ENCODE peak calls at places on chromosomes 5 and 9, in ten cellular contexts. X is CD8-positive, alpha-beta T cell; A is left ventricle myocardium inferior; R is body of pancreas; W is activated B cell treated with CpG ODN at 0.5 μM for 24 hours; S is hepatocyte; D is heart left ventricle; U is sigmoid colon; Z is fibroblast of the aortic adventitia; V is WTC11. G is an unnamed sample.

GRCh38 chr9:99356512-99356971 is 134.5 kb downstream of the SEC61B start:
- DNase-seq in S (no peak), V (no peak), W (no peak), A (peak), X (no peak), D (peak), U (peak), R (peak), Z (no peak), G (no peak)

GRCh38 chr5:132497488-132497997 is 7.0 kb upstream of the IRF1 start:
- DNase-seq in A (peak), X (no peak), S (peak), W (peak), U (peak), D (peak), Z (peak), R (peak), V (no peak), G (peak)

GRCh38 chr5:17340816-17341215 is 123.4 kb downstream of the BASP1 start:
- DNase-seq in Z (peak), D (no peak), V (no peak), W (no peak), A (no peak), U (no peak), S (no peak), X (no peak), R (no peak), G (no peak)

GRCh38 chr5:71658916-71659661 is 60.0 kb upstream of the CARTPT start:
- DNase-seq in W (no peak), R (no peak), U (no peak), A (no peak), D (no peak), V (no peak), S (no peak), X (no peak), Z (no peak), G (no peak)

GRCh38 chr5:53971096-53971495 is 339.3 kb downstream of the ARL15 start:
- DNase-seq in A (no peak), S (no peak), U (no peak), V (no peak), D (no peak), X (no peak), Z (peak), R (no peak), W (no peak), G (no peak)

GRCh38 chr5:93602261-93603149 is 19.5 kb downstream of the NR2F1 start:
- DNase-seq in U (no peak), S (no peak), R (no peak), D (no peak), X (no peak), A (no peak), Z (no peak), W (no peak), V (peak), G (no peak)

GRCh38 chr5:134549714-134550113 is 24.2 kb downstream of the JADE2 start:
- DNase-seq in V (no peak), W (peak), U (no peak), S (no peak), Z (peak), X (no peak), R (no peak), A (no peak), D (no peak), G (no peak)

GRCh38 chr9:33817327-33818166 is 587 bp downstream of the UBE2R2 start:
- DNase-seq in W (peak), R (peak), S (peak), U (peak), Z (peak), D (peak), A (peak), V (peak), X (peak), G (peak)

GRCh38 chr5:141761-142160 is 49.5 kb upstream of the LRRC14B start:
- DNase-seq in Z (no peak), V (no peak), W (no peak), A (no peak), S (no peak), D (no peak), X (no peak), R (no peak), U (no peak), G (no peak)

GRCh38 chr9:137029058-137029922 is 1.3 kb upstream of the ABCA2 start:
- DNase-seq in S (peak), V (peak), R (peak), W (peak), X (peak), D (peak), U (peak), Z (peak), A (peak), G (peak)

GRCh38 chr5:101288633-101289032 is 385.6 kb upstream of the ST8SIA4 start:
- DNase-seq in V (no peak), X (no peak), S (no peak), W (no peak), U (no peak), Z (no peak), A (no peak), D (no peak), R (no peak), G (no peak)

GRCh38 chr5:147441191-147441695 is 68.6 kb downstream of the DPYSL3 start:
- DNase-seq in A (no peak), W (no peak), R (no peak), Z (no peak), S (no peak), D (no peak), U (no peak), V (no peak), X (no peak), G (no peak)

GRCh38 chr5:76782444-76782843 is 36.4 kb upstream of the F2RL1 start:
- DNase-seq in A (no peak), V (no peak), D (no peak), U (no peak), X (no peak), S (no peak), R (no peak), W (no peak), Z (no peak), G (no peak)

GRCh38 chr9:80093695-80094094 is 521.9 kb downstream of the TLE4 start:
- DNase-seq in W (no peak), U (no peak), D (no peak), S (no peak), Z (no peak), R (no peak), X (no peak), V (no peak), A (no peak), G (no peak)

GRCh38 chr9:35844628-35845301 is 15.7 kb downstream of the TMEM8B start:
- DNase-seq in W (no peak), D (peak), S (peak), U (peak), V (no peak), R (peak), Z (peak), X (peak), A (no peak), G (no peak)

GRCh38 chr9:111148994-111149759 is 110.9 kb upstream of the LPAR1 start:
- DNase-seq in U (no peak), V (no peak), Z (peak), D (no peak), A (peak), X (no peak), W (no peak), S (no peak), R (no peak), G (no peak)

GRCh38 chr9:75170898-75171360 is 82.6 kb downstream of the OSTF1 start:
- DNase-seq in V (no peak), U (no peak), D (no peak), X (no peak), Z (peak), R (no peak), W (no peak), A (no peak), S (no peak), G (no peak)
- TF ChIP-seq CTCF in V (no peak), U (no peak), D (no peak), X (no peak), Z (no peak), R (no peak), W (no peak), A (no peak), S (no peak), G (no peak)

GRCh38 chr5:110865400-110866094 is 126.7 kb downstream of the SLC25A46 start:
- DNase-seq in R (no peak), A (no peak), S (peak), V (peak), X (no peak), W (no peak), D (no peak), Z (peak), U (no peak), G (no peak)
- TF ChIP-seq CTCF in R (peak), A (peak), S (peak), V (peak), X (no peak), W (no peak), D (no peak), Z (peak), U (no peak), G (no peak)

GRCh38 chr5:149775785-149776184 is 45.7 kb downstream of the PPARGC1B start:
- DNase-seq in R (no peak), W (no peak), A (no peak), V (no peak), D (no peak), S (peak), X (no peak), Z (no peak), U (no peak), G (no peak)
- TF ChIP-seq CTCF in R (no peak), W (no peak), A (peak), V (peak), D (no peak), S (peak), X (no peak), Z (peak), U (peak), G (no peak)

DNA sequence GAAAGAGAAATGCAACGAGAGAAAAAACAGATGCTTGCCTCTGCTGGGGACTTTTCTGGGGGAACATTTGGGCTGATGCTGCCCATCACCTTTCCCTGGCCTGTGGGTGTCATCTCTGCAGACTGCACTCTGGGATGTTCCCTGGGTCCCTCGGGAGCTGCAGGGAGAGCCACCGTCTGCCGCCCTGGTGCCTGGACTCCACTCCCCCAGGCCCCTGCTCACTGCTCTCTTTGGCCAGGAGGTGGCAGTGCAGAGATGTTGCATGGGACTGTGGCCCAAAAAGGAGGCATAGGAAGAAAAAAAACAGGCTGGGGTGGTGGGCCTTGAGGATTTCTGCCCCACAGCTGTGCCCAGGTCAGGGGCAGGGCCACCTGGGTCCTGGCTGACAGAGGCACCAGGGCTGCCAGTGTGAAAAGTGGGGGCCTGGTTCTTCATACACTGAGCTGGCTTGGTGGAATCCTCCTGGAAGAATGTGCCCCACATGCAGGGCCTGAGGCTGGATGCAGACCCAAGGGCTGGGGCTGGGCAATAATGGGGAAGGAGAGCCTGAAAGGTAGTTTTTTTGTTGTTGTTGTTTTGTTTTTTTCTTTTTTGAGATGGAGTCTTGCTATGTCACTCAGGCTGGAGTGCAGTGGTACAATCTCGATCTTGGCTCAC is 353.6 kb downstream of the SLIT3 start:
- DNase-seq in X (no peak), V (peak), S (peak), A (peak), D (peak), Z (peak), R (peak), W (no peak), U (no peak), G (no peak)
- TF ChIP-seq CTCF in X (peak), V (peak), S (peak), A (peak), D (peak), Z (peak), R (peak), W (no peak), U (peak), G (peak)

GRCh38 chr9:133950206-133950915 is 41.8 kb downstream of the VAV2 start:
- DNase-seq in W (no peak), U (no peak), Z (no peak), S (no peak), X (no peak), V (no peak), R (no peak), D (peak), A (peak), G (peak)
- TF ChIP-seq CTCF in W (no peak), U (no peak), Z (no peak), S (no peak), X (no peak), V (no peak), R (no peak), D (no peak), A (no peak), G (no peak)

DNA sequence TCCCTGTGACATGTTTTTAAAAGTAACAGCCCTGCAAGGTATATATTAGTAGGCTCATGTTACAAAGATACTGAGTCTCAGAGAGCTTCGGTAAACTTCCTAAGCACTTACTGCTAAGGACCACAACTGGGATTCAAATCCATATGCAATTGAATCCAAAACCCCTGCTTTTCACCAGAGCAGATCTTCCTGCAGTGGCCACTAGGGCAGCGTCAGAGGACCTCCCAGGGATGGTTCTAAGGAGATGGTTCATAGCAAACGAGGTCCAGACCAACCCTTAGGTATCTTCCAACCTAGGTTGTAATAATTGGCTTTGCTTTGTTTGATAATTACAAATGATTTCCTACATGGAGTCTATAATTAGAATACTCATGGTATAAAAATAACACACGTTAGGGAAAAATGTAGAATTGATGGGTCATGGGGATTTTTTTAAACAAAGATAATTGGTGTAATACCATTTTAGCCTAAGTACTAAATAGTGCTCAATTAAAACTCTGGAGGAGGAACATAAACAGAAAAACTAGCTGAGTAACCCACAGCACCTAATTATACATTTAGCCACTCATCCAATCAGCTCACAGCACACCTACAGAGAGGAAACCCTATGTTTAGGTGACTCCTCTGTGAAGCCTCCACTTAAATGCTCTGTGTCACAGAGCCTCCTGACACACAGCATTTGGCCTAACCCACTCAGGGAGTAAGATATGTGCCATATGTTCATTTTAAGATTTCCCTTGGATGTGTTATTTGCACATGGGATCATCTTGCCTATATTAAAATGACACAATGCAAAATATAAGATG is 10.0 kb upstream of the CAST start:
- DNase-seq in A (no peak), W (no peak), R (no peak), Z (no peak), X (no peak), U (no peak), V (peak), S (no peak), D (no peak), G (no peak)
- TF ChIP-seq CTCF in A (peak), W (no peak), R (no peak), Z (peak), X (peak), U (no peak), V (no peak), S (no peak), D (no peak), G (peak)

GRCh38 chr5:7246312-7246711 is 149.6 kb upstream of the ADCY2 start:
- DNase-seq in U (no peak), R (no peak), A (no peak), V (no peak), W (no peak), S (no peak), D (no peak), X (no peak), Z (no peak), G (no peak)

GRCh38 chr5:7244208-7244607 is 151.7 kb upstream of the ADCY2 start:
- DNase-seq in R (no peak), X (no peak), S (no peak), Z (no peak), D (no peak), V (no peak), W (no peak), A (no peak), U (no peak), G (no peak)

GRCh38 chr5:7242118-7242517 is 153.8 kb upstream of the ADCY2 start:
- DNase-seq in D (no peak), Z (no peak), V (no peak), X (no peak), W (no peak), R (no peak), U (no peak), S (no peak), A (no peak), G (no peak)

GRCh38 chr5:7245401-7245800 is 150.5 kb upstream of the ADCY2 start:
- DNase-seq in S (no peak), X (no peak), U (no peak), D (no peak), R (no peak), W (no peak), Z (no peak), A (no peak), V (no peak), G (no peak)

GRCh38 chr5:7244977-7245376 is 151.0 kb upstream of the ADCY2 start:
- DNase-seq in A (no peak), R (no peak), X (no peak), W (no peak), S (no peak), D (no peak), Z (no peak), V (no peak), U (no peak), G (no peak)
- TF ChIP-seq CTCF in A (no peak), R (no peak), X (no peak), W (no peak), S (no peak), D (no peak), Z (no peak), V (no peak), U (no peak), G (no peak)

GRCh38 chr5:138986186-138986775 is 111.1 kb upstream of the LRRTM2 start:
- DNase-seq in A (no peak), Z (no peak), V (no peak), W (no peak), R (no peak), U (no peak), D (no peak), S (no peak), X (no peak), G (no peak)

GRCh38 chr5:138985683-138986082 is 110.5 kb upstream of the LRRTM2 start:
- DNase-seq in S (no peak), W (no peak), X (no peak), D (no peak), A (no peak), V (no peak), Z (no peak), U (no peak), R (no peak), G (no peak)

GRCh38 chr5:138990986-138991645 is 116.0 kb upstream of the LRRTM2 start:
- DNase-seq in U (no peak), W (no peak), R (no peak), X (no peak), S (no peak), A (no peak), V (no peak), D (no peak), Z (no peak), G (no peak)

GRCh38 chr5:138985256-138985655 is 110.1 kb upstream of the LRRTM2 start:
- DNase-seq in R (no peak), S (no peak), V (no peak), U (no peak), W (no peak), A (no peak), X (no peak), D (no peak), Z (no peak), G (no peak)

GRCh38 chr5:138989720-138990119 is 114.6 kb upstream of the LRRTM2 start:
- DNase-seq in A (no peak), S (no peak), D (peak), R (no peak), X (no peak), W (no peak), V (no peak), Z (peak), U (no peak), G (no peak)
- TF ChIP-seq CTCF in A (no peak), S (no peak), D (no peak), R (no peak), X (no peak), W (no peak), V (no peak), Z (no peak), U (no peak), G (no peak)

GRCh38 chr5:149442563-149443182 is 63.6 kb upstream of the IL17B start:
- DNase-seq in U (peak), Z (peak), A (peak), V (peak), S (peak), D (peak), R (peak), X (peak), W (peak), G (peak)
- TF ChIP-seq CTCF in U (peak), Z (peak), A (peak), V (peak), S (peak), D (peak), R (peak), X (peak), W (peak), G (peak)

DNA sequence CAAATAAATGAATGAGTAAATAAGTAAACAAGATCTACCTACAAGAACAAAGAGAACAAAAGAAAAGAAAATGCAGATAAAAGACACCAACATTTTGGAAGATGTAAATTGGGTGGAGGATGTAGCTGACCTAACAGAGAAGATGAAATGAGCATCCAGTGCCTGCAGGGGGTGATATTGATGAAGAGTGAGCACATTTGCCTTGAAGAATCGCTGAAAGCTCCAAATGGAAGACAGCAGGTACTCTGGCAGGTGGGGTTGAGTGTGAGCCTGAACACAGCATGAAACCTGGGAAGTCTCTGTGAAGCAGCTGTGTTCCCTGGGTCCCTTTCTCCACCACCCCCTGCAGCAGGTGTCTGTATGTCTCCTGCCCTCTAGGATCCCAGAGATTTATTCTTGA is 125.6 kb downstream of the NXNL2 start:
- DNase-seq in W (no peak), U (no peak), V (peak), Z (peak), D (no peak), R (no peak), S (peak), A (no peak), X (no peak), G (no peak)
- TF ChIP-seq CTCF in W (no peak), U (no peak), V (no peak), Z (peak), D (no peak), R (no peak), S (peak), A (peak), X (no peak), G (no peak)

G was measured in spleen.